ENCODE peak calls at places on chromosome 11, in eight cellular contexts. R is stomach, V is heart left ventricle, M is esophagus muscularis mucosa, C is prostate gland, I is HCT116, B is Peyer's patch, D is ovary. F is an unnamed sample. For H3K4me1, the result is how much of the 10 kb centered on the place peaks cover.

GRCh38 chr11:94145916-94146315 is 17.3 kb downstream of the PANX1 start:
- DNase-seq in R (no peak), V (no peak), M (no peak), C (no peak), I (no peak), B (no peak), D (no peak), F (no peak)

GRCh38 chr11:10325398-10326079 is 20.7 kb downstream of the ADM start:
- DNase-seq in R (no peak), V (no peak), M (peak), C (no peak), I (no peak), B (no peak), D (no peak), F (no peak)

GRCh38 chr11:61950035-61950547 is at the start of gene BEST1:
- DNase-seq in R (no peak), V (no peak), M (no peak), C (no peak), I (no peak), B (no peak), D (no peak), F (peak)

GRCh38 chr11:78653294-78653909 is 78.7 kb upstream of the NARS2 start:
- DNase-seq in R (no peak), V (no peak), M (peak), C (no peak), I (no peak), B (no peak), D (no peak), F (no peak)

GRCh38 chr11:66347425-66348276 is at the start of gene B4GAT1:
- DNase-seq in R (peak), V (peak), M (peak), C (peak), I (peak), B (peak), D (peak), F (peak)

GRCh38 chr11:112844530-112844929 is 116.7 kb upstream of the NCAM1 start:
- DNase-seq in R (no peak), V (no peak), M (peak), C (no peak), I (no peak), B (no peak), D (no peak), F (peak)

GRCh38 chr11:44174846-44175245 is 79.4 kb downstream of the EXT2 start:
- DNase-seq in R (no peak), V (no peak), M (no peak), C (no peak), I (no peak), B (no peak), D (no peak), F (no peak)

GRCh38 chr11:83464181-83464580 is 178.0 kb upstream of the CCDC90B start:
- DNase-seq in R (no peak), V (no peak), M (no peak), C (no peak), I (no peak), B (no peak), D (no peak), F (no peak)

GRCh38 chr11:120344302-120345004 is 8.2 kb downstream of the ARHGEF12 start:
- DNase-seq in R (no peak), V (no peak), M (no peak), C (no peak), I (peak), B (peak), D (no peak), F (no peak)

GRCh38 chr11:75492181-75492820 is 33.4 kb downstream of the GDPD5 start:
- DNase-seq in R (peak), V (no peak), M (no peak), C (no peak), I (no peak), B (peak), D (no peak), F (no peak)

GRCh38 chr11:28257761-28258160 is 149.6 kb downstream of the METTL15 start:
- DNase-seq in R (no peak), V (no peak), M (no peak), C (no peak), I (no peak), B (no peak), D (no peak), F (no peak)

GRCh38 chr11:14513800-14514199 is 6.4 kb downstream of the PSMA1 start:
- DNase-seq in R (no peak), V (no peak), M (no peak), C (no peak), I (no peak), B (no peak), D (no peak), F (no peak)

GRCh38 chr11:33064033-33064825 is 24.9 kb downstream of the TCP11L1 start:
- DNase-seq in R (no peak), V (no peak), M (no peak), C (no peak), I (no peak), B (no peak), D (no peak), F (no peak)

GRCh38 chr11:118908264-118908663 is 17.5 kb downstream of the BCL9L start:
- DNase-seq in R (no peak), V (no peak), M (no peak), C (no peak), I (no peak), B (no peak), D (peak), F (no peak)

GRCh38 chr11:6062691-6063358 is 32.3 kb upstream of the OR56A1 start:
- DNase-seq in R (no peak), V (no peak), M (no peak), C (no peak), I (no peak), B (no peak), D (no peak), F (no peak)

GRCh38 chr11:36376315-36376887 is 80.3 kb downstream of the PRR5L start:
- DNase-seq in R (peak), V (peak), M (no peak), C (no peak), I (no peak), B (no peak), D (peak), F (peak)

GRCh38 chr11:77473001-77473800 is 693 bp downstream of the PAK1 start:
- DNase-seq in R (peak), V (peak), M (no peak), C (peak), I (no peak), B (peak), D (peak), F (peak)

GRCh38 chr11:120832609-120833221 is 191.2 kb upstream of the TBCEL start:
- DNase-seq in R (no peak), V (no peak), M (no peak), C (no peak), I (no peak), B (no peak), D (no peak), F (no peak)

GRCh38 chr11:118239509-118239908 is 12.7 kb downstream of the MPZL3 start:
- DNase-seq in R (no peak), V (no peak), M (no peak), C (no peak), I (no peak), B (no peak), D (no peak), F (no peak)

DNA sequence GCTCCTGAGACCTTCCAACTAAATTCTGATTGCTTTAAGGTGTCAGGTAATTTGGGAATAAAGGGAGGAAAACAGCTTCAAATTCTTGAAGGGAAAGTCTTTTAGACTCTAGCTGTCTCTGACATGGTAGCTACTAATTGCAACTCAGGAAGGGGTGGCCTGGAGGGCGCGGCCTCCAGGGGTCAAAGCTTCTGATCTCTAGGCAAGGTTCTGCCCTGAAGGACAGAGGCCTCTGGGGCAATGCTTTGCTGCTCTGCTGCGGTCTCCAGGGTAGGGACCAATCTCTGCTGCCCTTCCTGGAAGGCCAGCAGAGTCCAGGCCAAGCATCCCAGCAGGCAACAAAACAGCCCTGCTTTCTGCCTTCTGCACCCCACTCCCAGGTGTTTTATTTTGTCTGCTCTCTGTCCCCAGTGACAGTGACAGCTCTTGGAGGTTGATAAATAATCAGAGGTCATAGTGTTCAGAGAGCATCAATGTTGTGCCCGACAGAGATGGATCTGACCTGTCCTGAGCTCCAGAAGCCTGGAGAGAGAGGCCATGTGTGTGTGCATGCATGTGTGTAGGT is 1.8 kb upstream of the TUB start:
- DNase-seq in R (no peak), V (no peak), M (no peak), C (no peak), I (no peak), B (no peak), D (no peak), F (no peak)
- TF ChIP-seq POLR2A in R (no peak), V (no peak), M (no peak), C (no peak), I (no peak), B (no peak), D (no peak), F (no peak)

GRCh38 chr11:35169754-35170153 is 30.8 kb downstream of the CD44 start:
- DNase-seq in R (no peak), V (no peak), M (no peak), C (no peak), I (no peak), B (no peak), D (no peak), F (no peak)
- H3K4me1 ChIP-seq in R (under half), V (under half), M (half or more), C (under half), I (half or more), B (half or more), D (under half), F (under half)

GRCh38 chr11:64321533-64321932 is 3.6 kb downstream of the PRDX5 start:
- DNase-seq in R (peak), V (no peak), M (no peak), C (peak), I (no peak), B (no peak), D (no peak), F (no peak)
- TF ChIP-seq POLR2A in R (no peak), V (no peak), M (no peak), C (peak), I (no peak), B (peak), D (no peak), F (no peak)

GRCh38 chr11:3866206-3866605 is 10.7 kb downstream of the STIM1 start:
- DNase-seq in R (peak), V (peak), M (no peak), C (no peak), I (no peak), B (no peak), D (no peak), F (no peak)

GRCh38 chr11:3861698-3862097 is 6.2 kb downstream of the STIM1 start:
- DNase-seq in R (no peak), V (no peak), M (no peak), C (no peak), I (no peak), B (no peak), D (no peak), F (no peak)

GRCh38 chr11:3867209-3868071 is 12.0 kb downstream of the STIM1 start:
- DNase-seq in R (peak), V (peak), M (no peak), C (no peak), I (no peak), B (peak), D (no peak), F (peak)

GRCh38 chr11:3865388-3866193 is 10.1 kb downstream of the STIM1 start:
- DNase-seq in R (no peak), V (no peak), M (no peak), C (peak), I (no peak), B (no peak), D (no peak), F (no peak)

GRCh38 chr11:3866836-3867208 is 11.4 kb downstream of the STIM1 start:
- DNase-seq in R (no peak), V (no peak), M (no peak), C (no peak), I (no peak), B (no peak), D (no peak), F (no peak)
- H3K4me1 ChIP-seq in R (under half), V (half or more), M (half or more), C (under half), I (under half), B (under half), D (under half), F (under half)

GRCh38 chr11:70851907-70852306 is 400.5 kb downstream of the SHANK2 start:
- DNase-seq in R (no peak), V (no peak), M (no peak), C (no peak), I (no peak), B (no peak), D (no peak), F (no peak)
- TF ChIP-seq POLR2A in R (no peak), V (no peak), M (no peak), C (no peak), I (no peak), B (no peak), D (no peak), F (no peak)

GRCh38 chr11:64687204-64687603 is 35.8 kb downstream of the NRXN2 start:
- DNase-seq in R (no peak), V (peak), M (no peak), C (no peak), I (no peak), B (no peak), D (peak), F (peak)
- H3K4me1 ChIP-seq in R (under half), V (under half), M (under half), C (under half), I (under half), B (under half), D (under half), F (under half)

DNA sequence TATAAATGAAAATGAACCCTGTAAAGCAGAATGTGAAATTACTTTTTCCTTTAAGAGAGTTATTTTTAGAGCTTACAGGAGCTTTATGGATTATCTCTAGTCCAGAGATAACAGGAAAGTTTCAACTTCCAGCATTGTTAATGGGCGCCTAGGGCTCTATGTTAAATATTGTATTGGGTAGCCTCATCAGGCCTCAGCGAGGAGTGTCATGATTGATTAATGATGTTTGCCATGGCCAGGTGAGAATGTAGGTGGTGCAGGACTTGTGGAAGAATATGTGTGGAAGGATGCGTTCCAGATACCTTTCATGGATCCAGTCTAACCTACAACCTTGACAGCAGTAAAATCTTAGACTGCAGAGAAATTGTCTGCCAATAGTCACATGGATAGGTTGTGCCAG is 50.6 kb downstream of the ME3 start:
- DNase-seq in R (no peak), V (no peak), M (no peak), C (no peak), I (no peak), B (no peak), D (no peak), F (no peak)
- TF ChIP-seq POLR2A in R (no peak), V (no peak), M (no peak), C (no peak), I (no peak), B (no peak), D (no peak), F (no peak)

F was measured in testis.